ENCODE peak calls at places on chromosomes 6 and 20, in six cellular contexts. One of them, this sample, is unnamed.

GRCh38 chr6:106051241-106051640 is 34.9 kb upstream of the PRDM1 start:
- DNase-seq in adrenal gland: no peak
- DNase-seq in lower lobe of right lung: no peak
- DNase-seq in effector memory CD4-positive, alpha-beta T cell: no peak
- DNase-seq in prostate gland: no peak
- DNase-seq in adipocyte: no peak
- DNase-seq in this sample: no peak

GRCh38 chr20:56624786-56625681 is 4.1 kb upstream of the TFAP2C start:
- DNase-seq in adipocyte: no peak
- DNase-seq in lower lobe of right lung: no peak
- DNase-seq in prostate gland: no peak
- DNase-seq in adrenal gland: no peak
- DNase-seq in effector memory CD4-positive, alpha-beta T cell: no peak
- DNase-seq in this sample: no peak

GRCh38 chr6:11188161-11188915 is 44.1 kb downstream of the NEDD9 start:
- DNase-seq in lower lobe of right lung: no peak
- DNase-seq in adrenal gland: no peak
- DNase-seq in adipocyte: peak; percentile 50
- DNase-seq in prostate gland: peak; percentile 62
- DNase-seq in effector memory CD4-positive, alpha-beta T cell: no peak
- DNase-seq in this sample: no peak

GRCh38 chr6:95227301-95227700 is 350.0 kb upstream of the MANEA start:
- DNase-seq in effector memory CD4-positive, alpha-beta T cell: no peak
- DNase-seq in prostate gland: no peak
- DNase-seq in adrenal gland: no peak
- DNase-seq in adipocyte: no peak
- DNase-seq in lower lobe of right lung: no peak
- DNase-seq in this sample: no peak

GRCh38 chr20:38748863-38749153 is 548 bp downstream of the ACTR5 start:
- DNase-seq in adipocyte: no peak
- DNase-seq in adrenal gland: no peak
- DNase-seq in prostate gland: peak; percentile 41
- DNase-seq in effector memory CD4-positive, alpha-beta T cell: no peak
- DNase-seq in lower lobe of right lung: no peak
- DNase-seq in this sample: no peak

GRCh38 chr6:149929422-149929821 is 6.5 kb upstream of the RAET1G start:
- DNase-seq in effector memory CD4-positive, alpha-beta T cell: no peak
- DNase-seq in lower lobe of right lung: no peak
- DNase-seq in adipocyte: no peak
- DNase-seq in adrenal gland: no peak
- DNase-seq in prostate gland: no peak
- DNase-seq in this sample: no peak

GRCh38 chr6:166330612-166331011 is 11.7 kb downstream of the SFT2D1 start:
- DNase-seq in adipocyte: peak; percentile 4
- DNase-seq in prostate gland: no peak
- DNase-seq in effector memory CD4-positive, alpha-beta T cell: no peak
- DNase-seq in lower lobe of right lung: no peak
- DNase-seq in adrenal gland: peak; percentile 28
- DNase-seq in this sample: no peak

GRCh38 chr6:115360602-115361325 is 699.9 kb downstream of the FRK start:
- DNase-seq in prostate gland: no peak
- DNase-seq in lower lobe of right lung: no peak
- DNase-seq in effector memory CD4-positive, alpha-beta T cell: no peak
- DNase-seq in adipocyte: no peak
- DNase-seq in adrenal gland: no peak
- DNase-seq in this sample: no peak

GRCh38 chr6:157627195-157627966 is 195.7 kb upstream of the SNX9 start:
- DNase-seq in effector memory CD4-positive, alpha-beta T cell: no peak
- DNase-seq in adipocyte: no peak
- DNase-seq in prostate gland: no peak
- DNase-seq in adrenal gland: no peak
- DNase-seq in lower lobe of right lung: no peak
- DNase-seq in this sample: no peak

GRCh38 chr6:143536461-143536865 is 24.9 kb upstream of the FUCA2 start:
- DNase-seq in effector memory CD4-positive, alpha-beta T cell: peak; percentile 30
- DNase-seq in adrenal gland: peak; percentile 51
- DNase-seq in adipocyte: no peak
- DNase-seq in prostate gland: peak; percentile 31
- DNase-seq in lower lobe of right lung: peak; percentile 71
- DNase-seq in this sample: no peak

GRCh38 chr6:122322824-122323223 is 76.6 kb upstream of the HSF2 start:
- DNase-seq in adipocyte: peak; percentile 49
- DNase-seq in effector memory CD4-positive, alpha-beta T cell: no peak
- DNase-seq in adrenal gland: peak; percentile 22
- DNase-seq in lower lobe of right lung: no peak
- DNase-seq in prostate gland: no peak
- DNase-seq in this sample: no peak

GRCh38 chr6:135675862-135676261 is 175.6 kb upstream of the PDE7B start:
- DNase-seq in lower lobe of right lung: no peak
- DNase-seq in adipocyte: peak; percentile 13
- DNase-seq in prostate gland: no peak
- DNase-seq in effector memory CD4-positive, alpha-beta T cell: no peak
- DNase-seq in adrenal gland: no peak
- DNase-seq in this sample: no peak

GRCh38 chr20:46139908-46140482 is 21.9 kb downstream of the CD40 start:
- DNase-seq in lower lobe of right lung: no peak
- DNase-seq in adrenal gland: no peak
- DNase-seq in effector memory CD4-positive, alpha-beta T cell: no peak
- DNase-seq in adipocyte: no peak
- DNase-seq in prostate gland: peak; percentile 64
- DNase-seq in this sample: no peak

GRCh38 chr6:34535199-34535598 is 20.9 kb downstream of the SPDEF start:
- DNase-seq in adipocyte: no peak
- DNase-seq in effector memory CD4-positive, alpha-beta T cell: no peak
- DNase-seq in prostate gland: no peak
- DNase-seq in adrenal gland: no peak
- DNase-seq in lower lobe of right lung: no peak
- DNase-seq in this sample: no peak

GRCh38 chr6:169016758-169017157 is 236.9 kb downstream of the THBS2 start:
- DNase-seq in effector memory CD4-positive, alpha-beta T cell: no peak
- DNase-seq in adrenal gland: no peak
- DNase-seq in adipocyte: no peak
- DNase-seq in lower lobe of right lung: no peak
- DNase-seq in prostate gland: no peak
- DNase-seq in this sample: no peak

GRCh38 chr6:37548067-37548674 is 48.5 kb upstream of the CCDC167 start:
- DNase-seq in adipocyte: no peak
- DNase-seq in effector memory CD4-positive, alpha-beta T cell: no peak
- DNase-seq in lower lobe of right lung: no peak
- DNase-seq in adrenal gland: no peak
- DNase-seq in prostate gland: no peak
- DNase-seq in this sample: no peak

GRCh38 chr6:15825332-15825930 is 162.6 kb upstream of the DTNBP1 start:
- DNase-seq in adrenal gland: no peak
- DNase-seq in effector memory CD4-positive, alpha-beta T cell: no peak
- DNase-seq in prostate gland: no peak
- DNase-seq in adipocyte: no peak
- DNase-seq in lower lobe of right lung: no peak
- DNase-seq in this sample: no peak

GRCh38 chr6:42007286-42007685 is 43.0 kb upstream of the TAF8 start:
- DNase-seq in lower lobe of right lung: no peak
- DNase-seq in adrenal gland: peak; percentile 63
- DNase-seq in effector memory CD4-positive, alpha-beta T cell: no peak
- DNase-seq in adipocyte: no peak
- DNase-seq in prostate gland: no peak
- DNase-seq in this sample: no peak

GRCh38 chr20:270517-270916 is 13.0 kb downstream of the DEFB132 start:
- DNase-seq in effector memory CD4-positive, alpha-beta T cell: no peak
- DNase-seq in adrenal gland: no peak
- DNase-seq in lower lobe of right lung: no peak
- DNase-seq in adipocyte: no peak
- DNase-seq in prostate gland: no peak
- DNase-seq in this sample: no peak

GRCh38 chr6:35558571-35558970 is 45.9 kb upstream of the TULP1 start:
- DNase-seq in adipocyte: no peak
- DNase-seq in effector memory CD4-positive, alpha-beta T cell: no peak
- DNase-seq in prostate gland: no peak
- DNase-seq in adrenal gland: no peak
- DNase-seq in lower lobe of right lung: no peak
- DNase-seq in this sample: peak; percentile 42

GRCh38 chr20:32611286-32611685 is 26.2 kb upstream of the NOL4L start:
- DNase-seq in adipocyte: no peak
- DNase-seq in adrenal gland: peak; percentile 39
- DNase-seq in lower lobe of right lung: no peak
- DNase-seq in effector memory CD4-positive, alpha-beta T cell: no peak
- DNase-seq in prostate gland: no peak
- DNase-seq in this sample: no peak

GRCh38 chr6:39933669-39934059 is 598 bp downstream of the MOCS1 start:
- DNase-seq in effector memory CD4-positive, alpha-beta T cell: no peak
- DNase-seq in prostate gland: no peak
- DNase-seq in adrenal gland: no peak
- DNase-seq in adipocyte: peak; percentile 4
- DNase-seq in lower lobe of right lung: no peak
- DNase-seq in this sample: peak; percentile 57

GRCh38 chr20:36549942-36550796 is 8.8 kb downstream of the MYL9 start:
- DNase-seq in prostate gland: no peak
- DNase-seq in adrenal gland: no peak
- DNase-seq in effector memory CD4-positive, alpha-beta T cell: no peak
- DNase-seq in adipocyte: no peak
- DNase-seq in lower lobe of right lung: no peak
- DNase-seq in this sample: no peak

GRCh38 chr6:12297363-12298016 is 7.3 kb downstream of the EDN1 start:
- DNase-seq in lower lobe of right lung: no peak
- DNase-seq in adrenal gland: no peak
- DNase-seq in effector memory CD4-positive, alpha-beta T cell: no peak
- DNase-seq in adipocyte: no peak
- DNase-seq in prostate gland: no peak
- DNase-seq in this sample: no peak

GRCh38 chr20:60057866-60058807 is 99.9 kb downstream of the CDH26 start:
- DNase-seq in prostate gland: no peak
- DNase-seq in effector memory CD4-positive, alpha-beta T cell: no peak
- DNase-seq in lower lobe of right lung: peak; percentile 73
- DNase-seq in adipocyte: peak; percentile 25
- DNase-seq in adrenal gland: no peak
- DNase-seq in this sample: peak; percentile 62

GRCh38 chr6:31113861-31114539 is 600 bp upstream of the PSORS1C1 start:
- DNase-seq in lower lobe of right lung: no peak
- DNase-seq in adrenal gland: no peak
- DNase-seq in effector memory CD4-positive, alpha-beta T cell: no peak
- DNase-seq in adipocyte: peak; percentile 65
- DNase-seq in prostate gland: no peak
- DNase-seq in this sample: no peak

GRCh38 chr20:47220161-47220582 is 136.3 kb downstream of the ZMYND8 start:
- DNase-seq in lower lobe of right lung: no peak
- DNase-seq in adipocyte: peak; percentile 39
- DNase-seq in adrenal gland: no peak
- DNase-seq in prostate gland: no peak
- DNase-seq in effector memory CD4-positive, alpha-beta T cell: no peak
- DNase-seq in this sample: no peak

GRCh38 chr6:121480099-121480713 is 44.8 kb downstream of the GJA1 start:
- DNase-seq in effector memory CD4-positive, alpha-beta T cell: no peak
- DNase-seq in lower lobe of right lung: no peak
- DNase-seq in adipocyte: no peak
- DNase-seq in adrenal gland: no peak
- DNase-seq in prostate gland: no peak
- DNase-seq in this sample: no peak

GRCh38 chr6:65531545-65531944 is 175.5 kb downstream of the EYS start:
- DNase-seq in adrenal gland: no peak
- DNase-seq in adipocyte: no peak
- DNase-seq in effector memory CD4-positive, alpha-beta T cell: no peak
- DNase-seq in prostate gland: no peak
- DNase-seq in lower lobe of right lung: no peak
- DNase-seq in this sample: no peak

DNA sequence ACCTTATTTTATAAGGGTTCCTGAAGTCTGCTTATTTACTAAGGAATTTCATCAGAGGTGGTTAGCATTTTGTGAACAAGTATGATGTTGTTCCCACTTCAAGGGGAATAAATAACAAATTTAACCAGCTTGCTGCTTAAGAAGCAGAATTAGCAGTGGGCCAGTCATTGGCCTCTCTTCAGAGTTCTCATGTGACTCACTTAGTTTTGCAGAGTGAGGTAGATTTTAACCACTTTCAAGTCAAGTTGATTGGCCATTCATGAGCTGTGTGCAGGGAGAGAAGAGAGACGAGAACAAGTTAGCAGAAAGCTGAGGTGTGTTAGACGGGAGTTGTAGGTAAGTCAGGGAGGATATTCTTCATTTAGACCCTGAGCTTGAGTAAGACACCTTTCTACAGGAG is 18.1 kb downstream of the TOP1 start:
- DNase-seq in lower lobe of right lung: no peak
- DNase-seq in adipocyte: no peak
- DNase-seq in prostate gland: no peak
- DNase-seq in effector memory CD4-positive, alpha-beta T cell: no peak
- DNase-seq in adrenal gland: no peak
- DNase-seq in this sample: no peak
- H3K4me1 ChIP-seq in lower lobe of right lung: peaks cover 61% of the 10 kb centered on the region
- H3K4me1 ChIP-seq in adipocyte: peaks cover 57% of the 10 kb centered on the region
- H3K4me1 ChIP-seq in prostate gland: peaks cover 15% of the 10 kb centered on the region
- H3K4me1 ChIP-seq in effector memory CD4-positive, alpha-beta T cell: peaks cover 47% of the 10 kb centered on the region
- H3K4me1 ChIP-seq in adrenal gland: peaks cover 57% of the 10 kb centered on the region
- H3K4me1 ChIP-seq in this sample: peaks cover 92% of the 10 kb centered on the region

GRCh38 chr20:50514750-50515149 is 4.6 kb downstream of the PTPN1 start:
- DNase-seq in adipocyte: no peak
- DNase-seq in effector memory CD4-positive, alpha-beta T cell: no peak
- DNase-seq in lower lobe of right lung: no peak
- DNase-seq in adrenal gland: no peak
- DNase-seq in prostate gland: no peak
- DNase-seq in this sample: no peak
- H3K4me3 ChIP-seq in adipocyte: no peak overlapping the region
- H3K4me3 ChIP-seq in effector memory CD4-positive, alpha-beta T cell: no peak overlapping the region
- H3K4me3 ChIP-seq in lower lobe of right lung: no peak overlapping the region
- H3K4me3 ChIP-seq in adrenal gland: no peak overlapping the region
- H3K4me3 ChIP-seq in prostate gland: no peak overlapping the region
- H3K4me3 ChIP-seq in this sample: no peak overlapping the region

GRCh38 chr20:63543131-63543530 is 4.4 kb downstream of the SRMS start:
- DNase-seq in lower lobe of right lung: no peak
- DNase-seq in adipocyte: no peak
- DNase-seq in adrenal gland: no peak
- DNase-seq in prostate gland: no peak
- DNase-seq in effector memory CD4-positive, alpha-beta T cell: no peak
- DNase-seq in this sample: no peak
- H3K4me1 ChIP-seq in lower lobe of right lung: peaks cover 11% of the 10 kb centered on the region
- H3K4me1 ChIP-seq in adipocyte: no peaks in the 10 kb centered on the region
- H3K4me1 ChIP-seq in adrenal gland: no peaks in the 10 kb centered on the region
- H3K4me1 ChIP-seq in prostate gland: no peaks in the 10 kb centered on the region
- H3K4me1 ChIP-seq in effector memory CD4-positive, alpha-beta T cell: peaks cover 11% of the 10 kb centered on the region
- H3K4me1 ChIP-seq in this sample: no peaks in the 10 kb centered on the region

GRCh38 chr6:84772428-84773132 is 8.2 kb upstream of the TBX18 start:
- DNase-seq in adrenal gland: no peak
- DNase-seq in prostate gland: no peak
- DNase-seq in effector memory CD4-positive, alpha-beta T cell: no peak
- DNase-seq in lower lobe of right lung: no peak
- DNase-seq in adipocyte: no peak
- DNase-seq in this sample: no peak

GRCh38 chr6:84773431-84774173 is 9.2 kb upstream of the TBX18 start:
- DNase-seq in prostate gland: no peak
- DNase-seq in adrenal gland: no peak
- DNase-seq in effector memory CD4-positive, alpha-beta T cell: no peak
- DNase-seq in adipocyte: peak; percentile 47
- DNase-seq in lower lobe of right lung: peak; percentile 45
- DNase-seq in this sample: no peak

GRCh38 chr6:84774174-84775158 is 10.1 kb upstream of the TBX18 start:
- DNase-seq in adipocyte: peak; percentile 71
- DNase-seq in prostate gland: no peak
- DNase-seq in lower lobe of right lung: peak; percentile 50
- DNase-seq in adrenal gland: peak; percentile 23
- DNase-seq in effector memory CD4-positive, alpha-beta T cell: no peak
- DNase-seq in this sample: peak; percentile 13

GRCh38 chr6:84771732-84772131 is 7.3 kb upstream of the TBX18 start:
- DNase-seq in prostate gland: no peak
- DNase-seq in adipocyte: no peak
- DNase-seq in effector memory CD4-positive, alpha-beta T cell: no peak
- DNase-seq in adrenal gland: no peak
- DNase-seq in lower lobe of right lung: no peak
- DNase-seq in this sample: no peak

GRCh38 chr6:84773133-84773430 is 8.7 kb upstream of the TBX18 start:
- DNase-seq in adipocyte: no peak
- DNase-seq in prostate gland: no peak
- DNase-seq in lower lobe of right lung: no peak
- DNase-seq in effector memory CD4-positive, alpha-beta T cell: no peak
- DNase-seq in adrenal gland: no peak
- DNase-seq in this sample: no peak
- H3K4me3 ChIP-seq in adipocyte: peak overlapping the region; percentile 82
- H3K4me3 ChIP-seq in prostate gland: no peak overlapping the region
- H3K4me3 ChIP-seq in lower lobe of right lung: peak overlapping the region; percentile 43
- H3K4me3 ChIP-seq in effector memory CD4-positive, alpha-beta T cell: no peak overlapping the region
- H3K4me3 ChIP-seq in adrenal gland: no peak overlapping the region
- H3K4me3 ChIP-seq in this sample: peak overlapping the region; percentile 49